ENCODE peak calls at places on chromosomes 13 and 19, in five cellular contexts. T is GM23338, U is PC-3, C is hepatocyte, P is GM23248. D is an unnamed sample.

GRCh38 chr19:11373166-11373884 is 1.1 kb upstream of the SWSAP1 start:
- DNase-seq in T (peak), U (peak), C (peak), P (peak), D (peak)

GRCh38 chr19:55146078-55146647 is 2.8 kb downstream of the TNNT1 start:
- DNase-seq in T (peak), U (peak), C (no peak), P (peak), D (peak)

GRCh38 chr13:101718496-101718895 is 266.0 kb downstream of the ITGBL1 start:
- DNase-seq in T (no peak), U (no peak), C (no peak), P (no peak), D (no peak)

GRCh38 chr19:13887039-13887438 is 10.1 kb downstream of the NANOS3 start:
- DNase-seq in T (no peak), U (no peak), C (no peak), P (peak), D (no peak)

GRCh38 chr19:20238025-20238623 is 71.1 kb downstream of the ZNF486 start:
- DNase-seq in T (peak), U (no peak), C (peak), P (peak), D (peak)

GRCh38 chr13:108120332-108120731 is 95.0 kb downstream of the LIG4 start:
- DNase-seq in T (peak), U (no peak), C (no peak), P (no peak), D (no peak)

GRCh38 chr13:73513751-73514150 is 454.9 kb downstream of the KLF5 start:
- DNase-seq in T (no peak), U (no peak), C (no peak), P (no peak), D (no peak)

GRCh38 chr19:44657211-44657921 is 13.7 kb downstream of the PVR start:
- DNase-seq in T (peak), U (peak), C (peak), P (peak), D (peak)

GRCh38 chr13:65292488-65292901 is 1937.6 kb downstream of the PCDH9 start:
- DNase-seq in T (peak), U (peak), C (peak), P (peak), D (peak)

GRCh38 chr13:38024431-38024830 is 154.9 kb upstream of the TRPC4 start:
- DNase-seq in T (no peak), U (no peak), C (no peak), P (peak), D (no peak)

GRCh38 chr13:79423801-79424642 is 18.0 kb upstream of the RBM26 start:
- DNase-seq in T (peak), U (peak), C (peak), P (peak), D (peak)

GRCh38 chr13:97256343-97256783 is 34.2 kb downstream of the MBNL2 start:
- DNase-seq in T (no peak), U (peak), C (peak), P (peak), D (no peak)
- TF ChIP-seq EZH2phosphoT487 in T (no peak), U (no peak), C (no peak), P (no peak), D (no peak)

DNA sequence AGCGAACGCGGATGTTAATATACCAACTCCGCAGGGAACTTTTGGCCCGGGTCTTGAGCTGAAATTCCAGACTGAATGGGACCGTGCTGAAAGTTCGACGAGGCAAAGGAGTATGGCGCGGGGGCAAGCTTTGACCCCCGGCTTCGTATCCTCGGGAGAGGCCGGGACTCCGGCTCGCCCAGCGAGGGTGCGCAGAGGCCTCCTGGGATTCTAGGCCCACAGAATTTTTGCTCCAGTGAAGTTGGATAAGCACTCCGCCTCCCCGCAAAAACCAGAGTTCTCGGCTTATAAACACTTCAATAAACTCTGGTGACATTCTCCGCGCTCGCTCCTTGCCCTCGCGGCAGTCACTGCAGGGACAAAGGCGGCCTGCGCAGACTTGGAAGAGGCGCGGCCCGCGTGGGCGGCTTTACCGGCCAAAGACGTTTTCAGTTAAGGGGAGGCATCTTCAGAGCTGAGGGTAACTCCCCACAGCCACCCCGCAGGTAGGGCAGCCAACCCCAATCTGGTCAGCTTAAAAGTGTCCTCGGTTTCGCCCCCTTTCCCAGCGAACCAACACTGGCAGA is 112.6 kb downstream of the KCNRG start:
- DNase-seq in T (peak), U (no peak), C (peak), P (no peak), D (peak)
- TF ChIP-seq EZH2 in T (peak), U (no peak), C (no peak), P (no peak), D (peak)

GRCh38 chr19:12801466-12802266 is at the start of the genes PRDX2 and THSD8:
- DNase-seq in T (peak), U (peak), C (peak), P (peak), D (peak)
- TF ChIP-seq EZH2phosphoT487 in T (no peak), U (no peak), C (no peak), P (no peak), D (no peak)

GRCh38 chr13:83881917-83882625 is at the start of gene SLITRK1:
- DNase-seq in T (peak), U (no peak), C (peak), P (peak), D (peak)
- TF ChIP-seq EZH2 in T (peak), U (no peak), C (no peak), P (no peak), D (no peak)

DNA sequence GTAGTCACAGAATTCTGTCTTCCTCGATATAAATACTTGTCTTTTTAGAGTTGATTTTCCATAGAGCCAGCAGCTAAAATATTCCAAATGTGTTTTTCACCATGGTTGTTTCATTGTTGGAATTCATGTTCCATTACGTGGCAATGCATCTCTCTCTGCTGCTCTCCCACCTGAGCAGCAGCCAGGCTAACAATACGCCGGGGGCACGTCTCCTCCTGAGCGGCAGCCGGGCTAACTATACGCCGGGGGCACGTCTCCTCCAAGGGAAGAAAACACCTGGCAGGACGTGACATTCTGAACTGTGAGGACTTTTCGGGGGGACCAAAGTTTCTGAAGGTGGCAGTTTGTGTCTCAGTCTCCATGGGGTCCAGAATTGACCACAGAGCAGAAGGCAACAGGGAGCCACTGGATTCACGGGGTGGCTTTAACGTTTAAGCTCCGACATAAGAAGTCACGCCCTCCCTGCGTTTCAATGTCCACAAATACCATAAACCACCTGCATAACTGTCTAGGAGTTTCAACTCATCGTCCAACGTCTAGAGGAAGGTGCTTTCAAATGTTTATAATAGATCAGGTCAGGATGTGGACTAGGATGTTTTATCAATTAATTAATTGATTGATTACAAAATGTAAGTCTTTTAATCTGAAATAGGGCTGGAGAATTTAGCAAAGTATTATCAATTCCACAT is 15.1 kb downstream of the PLPP2 start:
- DNase-seq in T (no peak), U (no peak), C (no peak), P (no peak), D (no peak)
- TF ChIP-seq EZH2phosphoT487 in T (no peak), U (no peak), C (no peak), P (no peak), D (no peak)

DNA sequence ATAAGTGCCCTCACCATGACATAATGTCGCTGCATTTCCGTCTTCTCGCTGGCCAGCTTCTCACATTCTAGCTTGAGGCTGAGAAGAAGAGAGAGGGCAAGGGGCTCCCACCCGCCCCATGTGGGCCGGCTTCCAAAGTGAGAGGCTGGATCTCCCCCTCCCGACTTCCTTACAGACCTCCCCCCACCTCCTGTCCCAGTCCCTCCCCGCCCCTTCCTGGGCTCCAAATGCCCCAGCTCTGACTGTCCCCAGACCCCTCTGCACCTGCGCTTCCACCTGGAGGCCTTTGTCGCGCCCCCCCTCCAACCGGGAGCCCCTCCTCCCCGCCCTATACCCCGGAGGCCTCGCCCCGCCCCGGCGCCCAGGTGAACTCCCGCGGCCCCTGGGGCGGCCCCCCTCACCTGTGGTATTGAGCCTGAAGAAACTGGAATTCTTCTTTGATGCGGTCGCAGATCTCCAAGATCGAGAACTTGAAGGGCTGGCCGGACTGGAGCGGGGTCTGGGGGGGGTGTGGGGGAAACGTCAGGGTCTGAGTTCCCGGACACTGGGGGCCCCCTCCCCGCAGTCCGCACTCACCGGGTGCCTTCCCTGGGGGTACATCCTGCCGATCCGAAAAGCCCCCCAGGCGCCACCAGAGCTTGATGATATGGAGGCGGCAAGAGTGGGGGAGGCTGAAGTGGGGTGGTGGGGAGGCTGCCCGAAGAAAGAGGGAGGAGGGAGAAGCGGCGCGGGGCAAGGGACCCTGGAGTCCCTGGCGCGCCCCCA is 593 bp downstream of the TLE2 start:
- DNase-seq in T (peak), U (no peak), C (peak), P (no peak), D (peak)
- TF ChIP-seq EZH2 in T (peak), U (no peak), C (no peak), P (no peak), D (peak)